ENCODE peak calls at places on chromosomes 16 and 17, in ten cellular contexts. H is IMR-90, U is HCT116, V is fibroblast of lung, T is PC-9, L is neural progenitor cell, G is GM23338, A is astrocyte, R is keratinocyte, Z is osteoblast. M is an unnamed sample.

GRCh38 chr17:63433746-63434591 is 12.1 kb downstream of the CYB561 start:
- DNase-seq in H (peak), U (no peak), V (peak), T (peak), L (no peak), G (no peak), A (peak), R (no peak), Z (peak), M (peak)

GRCh38 chr16:61836804-61837398 is 199.3 kb downstream of the CDH8 start:
- DNase-seq in H (no peak), U (no peak), V (peak), T (no peak), L (peak), G (peak), A (peak), R (no peak), Z (no peak), M (no peak)

GRCh38 chr17:31373150-31374082 is 18.1 kb upstream of the RAB11FIP4 start:
- DNase-seq in H (peak), U (peak), V (peak), T (no peak), L (peak), G (peak), A (peak), R (no peak), Z (no peak), M (peak)

GRCh38 chr16:89732142-89732917 is 11.0 kb downstream of the ZNF276 start:
- DNase-seq in H (no peak), U (no peak), V (no peak), T (no peak), L (no peak), G (no peak), A (no peak), R (no peak), Z (no peak), M (no peak)

GRCh38 chr17:68578236-68578635 is 22.9 kb downstream of the FAM20A start:
- DNase-seq in H (no peak), U (no peak), V (peak), T (no peak), L (no peak), G (no peak), A (peak), R (no peak), Z (no peak), M (no peak)

GRCh38 chr16:87780385-87780989 is 14.7 kb upstream of the KLHDC4 start:
- DNase-seq in H (peak), U (no peak), V (peak), T (no peak), L (no peak), G (no peak), A (peak), R (no peak), Z (peak), M (peak)

GRCh38 chr16:47037746-47038458 is 64.4 kb upstream of the DNAJA2 start:
- DNase-seq in H (peak), U (peak), V (peak), T (peak), L (peak), G (peak), A (peak), R (no peak), Z (peak), M (peak)

GRCh38 chr16:53207810-53208752 is 153.3 kb downstream of the CHD9 start:
- DNase-seq in H (peak), U (peak), V (peak), T (peak), L (peak), G (peak), A (peak), R (peak), Z (peak), M (peak)

GRCh38 chr17:81541123-81541522 is 11.0 kb downstream of the FAAP100 start:
- DNase-seq in H (no peak), U (no peak), V (no peak), T (no peak), L (no peak), G (no peak), A (no peak), R (no peak), Z (peak), M (no peak)

GRCh38 chr17:42456223-42457106 is 2.2 kb upstream of the ATP6V0A1 start:
- DNase-seq in H (peak), U (no peak), V (peak), T (no peak), L (no peak), G (no peak), A (peak), R (no peak), Z (peak), M (peak)

GRCh38 chr16:3074860-3075545 is 9.6 kb downstream of the IL32 start:
- DNase-seq in H (no peak), U (no peak), V (no peak), T (no peak), L (no peak), G (no peak), A (no peak), R (no peak), Z (no peak), M (no peak)

GRCh38 chr16:75000481-75001081 is 1.8 kb downstream of the ZNRF1 start:
- DNase-seq in H (peak), U (no peak), V (peak), T (peak), L (peak), G (no peak), A (peak), R (no peak), Z (peak), M (peak)

GRCh38 chr17:5809056-5809455 is 224.7 kb upstream of the NLRP1 start:
- DNase-seq in H (no peak), U (no peak), V (no peak), T (no peak), L (no peak), G (no peak), A (no peak), R (no peak), Z (no peak), M (no peak)

GRCh38 chr16:84548971-84549844 is 44.7 kb upstream of the MEAK7 start:
- DNase-seq in H (no peak), U (no peak), V (peak), T (no peak), L (no peak), G (no peak), A (no peak), R (no peak), Z (no peak), M (no peak)

GRCh38 chr17:61076649-61077048 is 323.0 kb upstream of the TBX2 start:
- DNase-seq in H (peak), U (no peak), V (peak), T (no peak), L (no peak), G (no peak), A (peak), R (no peak), Z (peak), M (no peak)

GRCh38 chr17:1742371-1743093 is at the start of gene SERPINF2:
- DNase-seq in H (no peak), U (no peak), V (no peak), T (no peak), L (no peak), G (no peak), A (no peak), R (no peak), Z (peak), M (no peak)
- H3K27ac ChIP-seq in H (no peak), U (no peak), V (no peak), T (no peak), L (no peak), G (no peak), A (no peak), R (no peak), Z (no peak), M (no peak)

GRCh38 chr16:54286330-54287017 is at the start of gene IRX3:
- DNase-seq in H (peak), U (peak), V (peak), T (peak), L (peak), G (peak), A (peak), R (peak), Z (peak), M (peak)

GRCh38 chr16:54288592-54289241 is 2.1 kb upstream of the IRX3 start:
- DNase-seq in H (no peak), U (no peak), V (no peak), T (no peak), L (peak), G (peak), A (no peak), R (no peak), Z (peak), M (no peak)

GRCh38 chr16:54287018-54287757 is 601 bp upstream of the IRX3 start:
- DNase-seq in H (no peak), U (peak), V (no peak), T (no peak), L (no peak), G (peak), A (no peak), R (no peak), Z (peak), M (no peak)

GRCh38 chr16:54289242-54290051 is 2.9 kb upstream of the IRX3 start:
- DNase-seq in H (no peak), U (no peak), V (no peak), T (no peak), L (peak), G (peak), A (no peak), R (no peak), Z (peak), M (no peak)

DNA sequence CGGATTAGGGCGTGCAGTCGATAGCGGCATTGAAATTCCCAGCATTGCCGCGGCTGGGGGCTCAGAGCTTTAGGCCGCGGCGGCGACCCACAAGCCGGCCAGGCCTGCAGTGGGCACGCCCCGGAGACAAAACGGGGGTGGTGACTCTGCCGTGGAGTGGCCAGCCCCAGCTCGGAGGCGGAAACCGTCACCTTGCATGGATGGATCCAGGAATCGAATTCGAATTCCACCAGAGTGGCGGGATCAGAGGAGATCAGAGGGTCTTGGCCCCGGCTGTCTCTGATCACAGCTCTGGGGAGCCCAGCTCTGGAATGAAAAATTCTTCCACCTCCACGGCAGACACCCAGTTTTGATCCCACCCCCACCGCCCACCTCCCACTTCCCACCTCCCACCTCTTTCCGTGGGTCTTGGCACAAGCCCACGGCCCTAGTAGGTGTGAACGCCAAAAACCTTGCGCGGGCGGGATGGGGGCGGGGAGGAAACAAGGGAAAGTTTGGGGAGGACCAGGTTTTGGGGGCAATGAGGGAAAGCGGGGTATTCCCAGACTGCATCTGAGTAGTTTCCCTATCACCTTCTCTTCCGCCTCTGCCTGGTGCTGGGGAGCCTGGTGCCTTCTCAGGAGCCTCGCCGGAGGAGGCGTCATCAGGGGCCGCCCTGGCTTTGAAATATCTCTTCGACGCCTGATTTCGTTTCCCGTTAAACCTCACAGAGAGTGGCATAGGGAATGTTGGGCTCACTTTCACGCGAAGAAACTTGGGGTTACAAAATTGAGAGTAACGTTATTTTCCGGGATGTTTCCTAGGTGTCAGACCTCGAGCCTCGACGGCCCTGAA is 1.4 kb upstream of the IRX3 start:
- DNase-seq in H (no peak), U (no peak), V (no peak), T (peak), L (peak), G (peak), A (no peak), R (no peak), Z (peak), M (no peak)
- H2AFZ ChIP-seq in H (no peak), U (no peak), V (no peak), T (peak), L (peak), G (peak), A (peak), R (peak), Z (peak), M (peak)

DNA sequence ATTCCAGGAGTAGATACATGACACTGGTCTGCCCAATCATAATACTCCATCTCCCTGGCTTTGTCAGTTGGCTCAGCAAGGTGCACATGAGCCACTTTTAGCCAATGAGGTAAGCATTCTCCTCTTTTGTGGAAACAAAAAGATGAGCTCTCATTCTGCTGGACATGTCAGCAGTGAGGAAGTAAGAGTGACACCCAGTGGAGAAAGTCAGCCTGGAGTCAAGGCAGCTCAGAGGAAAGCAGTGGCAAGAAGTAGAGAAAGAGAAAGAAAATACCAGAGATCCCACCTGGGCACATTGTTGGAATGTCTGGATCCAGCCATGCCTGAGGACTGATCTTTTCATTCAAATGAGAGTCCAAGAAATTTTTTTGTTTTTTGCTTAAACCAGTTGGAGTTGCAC is 496.9 kb upstream of the C16orf82 start:
- DNase-seq in H (no peak), U (no peak), V (no peak), T (no peak), L (peak), G (peak), A (no peak), R (no peak), Z (no peak), M (no peak)
- TF ChIP-seq CTCF in H (no peak), U (no peak), V (no peak), T (peak), L (peak), G (peak), A (no peak), R (peak), Z (no peak), M (no peak)

GRCh38 chr17:66523378-66524174 is 221.2 kb downstream of the PRKCA start:
- DNase-seq in H (peak), U (no peak), V (peak), T (no peak), L (no peak), G (no peak), A (peak), R (no peak), Z (peak), M (no peak)
- H3K27ac ChIP-seq in H (peak), U (no peak), V (peak), T (no peak), L (no peak), G (no peak), A (peak), R (no peak), Z (peak), M (no peak)

DNA sequence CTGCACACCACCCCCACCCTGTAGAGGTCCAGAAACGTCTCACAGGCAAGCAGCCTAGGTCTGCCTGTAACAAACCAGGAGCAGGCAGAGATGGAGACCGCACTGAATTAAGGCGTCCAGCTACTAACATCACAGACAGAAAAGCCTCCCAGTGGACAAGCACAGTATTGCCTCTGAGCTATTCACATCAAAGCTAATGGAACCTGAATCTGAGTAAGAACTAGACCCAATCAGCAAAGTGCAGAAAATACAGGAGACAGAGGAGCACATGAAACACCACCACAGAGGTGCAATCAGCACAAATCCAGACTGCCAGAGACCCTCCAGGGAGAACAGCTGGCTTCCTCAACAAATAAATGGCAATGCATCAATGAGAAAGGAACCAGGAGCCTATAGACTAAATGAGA is 22.2 kb upstream of the PEMT start:
- DNase-seq in H (peak), U (peak), V (peak), T (peak), L (peak), G (peak), A (peak), R (no peak), Z (peak), M (peak)
- H2AFZ ChIP-seq in H (peak), U (no peak), V (no peak), T (no peak), L (no peak), G (no peak), A (no peak), R (no peak), Z (peak), M (peak)